ENCODE peak calls at places on chromosomes 11 and 22, in nine cellular contexts. P is esophagus muscularis mucosa, T is GM12892, I is breast epithelium, W is suprapubic skin, E is transverse colon, L is endothelial cell of umbilical vein, H is prostate gland, M is HCT116. Y is an unnamed sample.

GRCh38 chr11:119147604-119148333 is 1.1 kb upstream of the ABCG4 start:
- DNase-seq in P (no peak), T (no peak), I (no peak), W (no peak), E (no peak), L (no peak), H (no peak), M (no peak), Y (no peak)

GRCh38 chr11:78138694-78139421 is 568 bp downstream of the ALG8 start:
- DNase-seq in P (no peak), T (no peak), I (no peak), W (no peak), E (peak; percentile 34), L (no peak), H (no peak), M (peak; percentile 4), Y (no peak)

GRCh38 chr22:17436382-17436951 is 67.2 kb downstream of the CECR2 start:
- DNase-seq in P (no peak), T (no peak), I (no peak), W (no peak), E (no peak), L (no peak), H (no peak), M (no peak), Y (no peak)

GRCh38 chr22:18067548-18068341 is 10.0 kb upstream of the PEX26 start:
- DNase-seq in P (no peak), T (no peak), I (peak; percentile 22), W (no peak), E (no peak), L (no peak), H (no peak), M (no peak), Y (no peak)

GRCh38 chr11:92224394-92225205 is at the start of gene FAT3:
- DNase-seq in P (no peak), T (no peak), I (no peak), W (no peak), E (no peak), L (peak; percentile 10), H (no peak), M (no peak), Y (no peak)

GRCh38 chr11:11010624-11011127 is 152.8 kb upstream of the ZBED5 start:
- DNase-seq in P (no peak), T (no peak), I (no peak), W (no peak), E (peak; percentile 52), L (peak; percentile 23), H (peak; percentile 25), M (peak; percentile 45), Y (no peak)

GRCh38 chr11:93032580-93032979 is 63.1 kb downstream of the MTNR1B start:
- DNase-seq in P (no peak), T (no peak), I (no peak), W (no peak), E (no peak), L (no peak), H (no peak), M (no peak), Y (no peak)

GRCh38 chr11:848380-848931 is 5.8 kb downstream of the TSPAN4 start:
- DNase-seq in P (no peak), T (peak; percentile 94), I (no peak), W (no peak), E (peak; percentile 61), L (peak; percentile 32), H (no peak), M (no peak), Y (no peak)

GRCh38 chr11:122910775-122911174 is 28.2 kb downstream of the JHY start:
- DNase-seq in P (no peak), T (no peak), I (no peak), W (no peak), E (no peak), L (peak; percentile 36), H (no peak), M (peak; percentile 8), Y (no peak)

GRCh38 chr11:115437902-115438575 is 66.2 kb downstream of the CADM1 start:
- DNase-seq in P (no peak), T (no peak), I (no peak), W (no peak), E (no peak), L (no peak), H (no peak), M (no peak), Y (no peak)

GRCh38 chr11:9057888-9058287 is 33.5 kb downstream of the SCUBE2 start:
- DNase-seq in P (no peak), T (no peak), I (no peak), W (no peak), E (no peak), L (no peak), H (no peak), M (no peak), Y (no peak)

GRCh38 chr11:119788911-119789560 is 60.0 kb upstream of the NECTIN1 start:
- DNase-seq in P (no peak), T (no peak), I (no peak), W (no peak), E (no peak), L (no peak), H (no peak), M (no peak), Y (no peak)

GRCh38 chr11:10480026-10480425 is 25.0 kb downstream of the AMPD3 start:
- DNase-seq in P (no peak), T (no peak), I (peak; percentile 3), W (peak; percentile 34), E (no peak), L (no peak), H (no peak), M (no peak), Y (no peak)

GRCh38 chr22:27347951-27348350 is 453.6 kb downstream of the MN1 start:
- DNase-seq in P (no peak), T (no peak), I (no peak), W (no peak), E (no peak), L (no peak), H (no peak), M (no peak), Y (no peak)

GRCh38 chr22:25508161-25508560 is 56.3 kb upstream of the GRK3 start:
- DNase-seq in P (no peak), T (no peak), I (no peak), W (no peak), E (no peak), L (no peak), H (no peak), M (no peak), Y (no peak)

GRCh38 chr11:112625816-112626215 is 335.4 kb upstream of the NCAM1 start:
- DNase-seq in P (peak; percentile 24), T (no peak), I (no peak), W (no peak), E (no peak), L (no peak), H (no peak), M (no peak), Y (no peak)

GRCh38 chr22:45671783-45672563 is at the start of gene ATXN10:
- DNase-seq in P (no peak), T (peak; percentile 63), I (peak; percentile 61), W (no peak), E (peak; percentile 56), L (peak; percentile 77), H (peak; percentile 51), M (no peak), Y (no peak)

GRCh38 chr11:16223558-16223957 is 132.8 kb downstream of the SOX6 start:
- DNase-seq in P (no peak), T (no peak), I (no peak), W (no peak), E (no peak), L (peak; percentile 14), H (no peak), M (no peak), Y (no peak)

GRCh38 chr22:19644314-19645223 is 69.7 kb upstream of the SEPTIN5 start:
- DNase-seq in P (no peak), T (no peak), I (no peak), W (peak; percentile 55), E (no peak), L (no peak), H (no peak), M (no peak), Y (no peak)
- TF ChIP-seq POLR2AphosphoS5 in P (no peak), T (no peak), I (no peak), W (no peak), E (no peak), L (no peak), H (no peak), M (no peak), Y (peak; percentile 63)

GRCh38 chr11:65524747-65525658 is at the start of gene SCYL1:
- DNase-seq in P (peak; percentile 94), T (peak; percentile 80), I (peak; percentile 82), W (no peak), E (peak; percentile 88), L (peak; percentile 66), H (peak; percentile 84), M (no peak), Y (no peak)
- TF ChIP-seq POLR2AphosphoS5 in P (peak; percentile 85), T (no peak), I (peak; percentile 65), W (peak; percentile 29), E (peak; percentile 80), L (peak; percentile 86), H (peak; percentile 40), M (peak; percentile 61), Y (no peak)

DNA sequence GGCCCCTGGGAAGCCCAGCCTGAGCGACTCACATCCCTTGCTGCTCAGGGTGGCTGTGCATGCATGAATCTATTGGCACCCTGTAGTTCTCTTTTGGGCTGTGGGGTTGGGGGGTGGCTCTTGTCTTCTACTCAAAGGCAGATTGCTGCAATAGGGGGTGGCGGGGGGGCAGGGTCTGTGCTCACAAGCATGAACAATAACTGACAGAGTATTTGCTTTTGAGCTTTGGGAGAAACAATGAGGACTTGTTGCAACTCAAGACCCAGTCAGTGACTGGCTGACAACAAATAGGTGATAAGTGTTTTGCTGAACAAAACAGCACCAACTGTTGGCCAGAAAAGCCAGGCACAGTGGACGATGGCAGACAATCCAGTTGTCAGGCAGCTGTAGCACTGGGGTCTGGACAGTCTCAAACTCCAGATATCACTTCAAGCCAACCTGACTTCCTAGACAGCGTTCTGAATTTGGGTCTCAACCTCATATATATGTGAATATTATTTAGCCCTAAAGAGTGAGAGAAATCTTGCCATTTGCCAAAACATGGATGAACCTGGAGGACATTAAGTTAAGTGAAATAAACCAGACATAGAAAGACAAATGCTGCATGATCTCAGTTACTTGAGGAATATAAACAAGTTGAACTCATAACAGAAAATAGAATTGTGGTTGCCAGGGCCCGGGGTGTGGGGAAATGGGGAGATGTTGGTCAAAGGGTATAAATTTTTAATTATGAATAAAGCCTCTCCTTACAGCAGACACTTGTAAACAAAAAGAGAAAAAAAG is 61.7 kb downstream of the ME3 start:
- DNase-seq in P (peak; percentile 85), T (no peak), I (no peak), W (no peak), E (no peak), L (no peak), H (no peak), M (no peak), Y (no peak)
- TF ChIP-seq POLR2AphosphoS5 in P (peak; percentile 33), T (no peak), I (no peak), W (no peak), E (peak; percentile 91), L (no peak), H (no peak), M (no peak), Y (no peak)

DNA sequence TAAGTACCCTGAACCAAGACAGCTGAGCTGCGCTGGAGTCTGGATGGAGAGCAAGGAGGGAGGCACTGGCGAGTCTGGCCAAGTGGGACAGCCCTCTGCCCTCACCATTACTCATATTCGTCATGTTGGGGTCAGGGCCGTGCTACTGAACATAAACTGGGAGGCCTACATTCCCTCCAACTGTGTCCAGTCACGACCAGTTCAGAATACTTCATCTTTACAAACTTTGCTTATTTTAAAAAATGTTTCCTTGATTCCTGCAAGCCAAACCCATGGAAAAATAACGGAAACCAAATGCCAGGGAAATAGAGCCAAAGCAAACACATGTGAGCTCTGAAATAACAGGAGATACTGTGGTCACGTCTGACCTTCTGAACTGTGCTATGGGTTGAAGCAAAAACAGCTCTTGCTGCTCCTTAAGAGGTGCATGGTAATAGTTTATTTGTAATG is 80.8 kb downstream of the CCDC34 start:
- DNase-seq in P (no peak), T (no peak), I (no peak), W (no peak), E (no peak), L (peak; percentile 99), H (no peak), M (no peak), Y (no peak)
- TF ChIP-seq POLR2AphosphoS5 in P (no peak), T (no peak), I (no peak), W (no peak), E (no peak), L (peak; percentile 98), H (no peak), M (no peak), Y (no peak)

Y was measured in vagina.